ENCODE peak calls at places on chromosomes 2 and 18, in six cellular contexts. D, N, T, S, J and A are unnamed samples.
A peak's percentile ranks its signal among the peaks of the same experiment; 100 is the strongest.

GRCh38 chr2:202069189-202070050 is 3.6 kb upstream of the KIAA2012 start:
- DNase-seq in J (no peak), T (no peak), N (no peak), D (no peak), S (no peak), A (no peak)

GRCh38 chr2:33363599-33364300 is 112.7 kb upstream of the RASGRP3 start:
- DNase-seq in S (no peak), N (no peak), J (no peak), T (no peak), D (no peak), A (no peak)

GRCh38 chr2:159010340-159010739 is 41.9 kb downstream of the TANC1 start:
- DNase-seq in T (no peak), N (peak; percentile 41), S (no peak), J (no peak), D (peak; percentile 18), A (no peak)

GRCh38 chr2:8457620-8458255 is 224.1 kb upstream of the ID2 start:
- DNase-seq in N (no peak), S (no peak), T (no peak), J (no peak), D (no peak), A (no peak)

GRCh38 chr18:35968278-35968880 is 4.1 kb upstream of the RMP24 start:
- DNase-seq in N (no peak), D (no peak), T (no peak), S (no peak), J (no peak), A (no peak)

GRCh38 chr2:164447660-164448059 is 173.6 kb downstream of the GRB14 start:
- DNase-seq in S (no peak), J (no peak), N (no peak), D (no peak), T (no peak), A (no peak)

GRCh38 chr2:178205853-178206516 is 11.7 kb downstream of the OSBPL6 start:
- DNase-seq in N (no peak), T (no peak), S (no peak), J (no peak), D (no peak), A (no peak)

GRCh38 chr2:240670950-240671349 is 11.7 kb downstream of the AQP12B start:
- DNase-seq in J (no peak), D (no peak), T (no peak), S (no peak), N (no peak), A (no peak)

GRCh38 chr18:36809590-36810381 is 19.0 kb downstream of the TPGS2 start:
- DNase-seq in N (peak; percentile 67), T (no peak), J (no peak), S (peak; percentile 51), D (peak; percentile 56), A (peak; percentile 11)

DNA sequence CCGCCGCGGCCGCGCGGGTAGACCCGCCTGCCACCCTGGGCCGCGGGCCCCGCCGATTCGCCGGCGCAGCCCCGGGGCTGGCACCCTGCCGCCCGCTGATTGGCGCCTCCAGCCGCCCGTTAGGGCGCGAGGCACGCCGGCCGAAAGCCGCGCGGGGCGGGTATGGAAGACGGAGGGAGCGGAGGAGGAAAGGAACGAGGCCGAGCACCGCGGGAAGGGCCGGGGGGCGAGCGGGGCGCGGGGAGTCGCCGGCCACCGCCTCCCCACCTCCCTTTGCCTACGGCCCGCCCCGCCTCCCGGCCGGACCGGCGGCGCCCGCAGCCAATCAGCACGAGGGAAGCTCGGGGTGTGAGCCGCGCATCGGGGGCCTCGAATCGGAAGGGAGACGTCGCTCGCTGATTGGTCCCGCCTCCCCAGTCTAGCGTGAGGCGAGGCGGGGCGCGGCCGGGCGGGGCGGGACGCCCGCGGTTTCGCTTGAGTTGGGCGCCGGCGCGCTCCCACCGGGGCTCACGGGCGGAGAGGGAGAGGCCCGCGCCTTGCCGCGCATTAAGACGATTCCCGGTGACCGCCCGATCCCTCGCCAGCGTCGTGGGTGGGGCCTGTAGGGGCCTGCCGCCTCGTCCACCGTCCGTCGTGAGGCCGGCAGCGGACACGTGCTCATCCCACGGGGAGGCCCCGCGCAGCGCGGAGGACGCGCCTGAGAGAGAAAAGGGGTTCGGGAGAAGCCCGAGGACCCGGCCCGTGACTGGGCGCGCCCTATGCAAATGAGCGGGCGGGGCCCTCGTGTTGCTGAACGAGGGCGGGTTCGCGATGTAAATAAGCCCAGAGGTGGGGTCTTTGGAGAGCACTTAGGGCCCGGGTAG is 616 bp upstream of the SMAD2 start:
- DNase-seq in D (peak; percentile 91), S (peak; percentile 98), J (peak; percentile 84), N (peak; percentile 98), T (peak; percentile 99), A (peak; percentile 97)
- H3K4me1 ChIP-seq in D (peaks cover 46% of the 10 kb centered on the region), S (peaks cover 20% of the 10 kb centered on the region), J (peaks cover 20% of the 10 kb centered on the region), N (peaks cover 26% of the 10 kb centered on the region), T (peaks cover 43% of the 10 kb centered on the region), A (no peaks in the 10 kb centered on the region)

DNA sequence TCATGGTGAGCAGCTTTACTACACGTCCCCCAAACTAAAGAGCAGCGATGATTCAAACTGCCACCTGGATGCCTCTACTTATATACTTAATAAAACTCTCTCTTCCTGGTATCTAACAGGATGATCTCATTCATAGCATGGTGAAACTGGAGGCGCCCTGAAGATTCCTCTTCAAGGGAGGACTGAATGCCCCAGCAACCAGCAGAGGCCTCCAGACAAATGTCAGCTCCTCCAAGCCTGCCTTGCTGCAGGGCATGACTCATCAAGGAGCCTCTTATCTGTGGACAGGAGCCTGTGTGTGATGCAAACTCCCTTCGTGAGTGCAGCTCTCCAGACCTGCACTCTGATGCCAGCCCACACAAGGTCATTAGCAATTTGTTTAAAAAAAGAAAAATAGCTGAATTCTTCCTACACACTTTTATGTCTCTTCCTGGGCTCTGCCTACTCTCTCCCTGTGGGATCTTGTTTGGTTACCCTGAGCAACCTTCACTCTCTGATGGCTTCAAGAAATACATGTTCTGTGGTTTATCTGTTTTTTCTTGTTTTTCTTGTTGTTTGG is 30.2 kb downstream of the LONRF2 start:
- DNase-seq in T (no peak), N (peak; percentile 96), S (peak; percentile 85), D (peak; percentile 14), J (no peak), A (peak; percentile 71)
- TF ChIP-seq POLR2A in T (no peak), N (peak; percentile 71), S (no peak), D (no peak), J (no peak), A (no peak)

GRCh38 chr2:220432645-220433044 is 805.2 kb downstream of the SLC4A3 start:
- DNase-seq in N (no peak), S (no peak), J (no peak), T (no peak), D (no peak), A (no peak)

GRCh38 chr2:220437938-220438337 is 810.5 kb downstream of the SLC4A3 start:
- DNase-seq in N (no peak), T (no peak), D (no peak), J (no peak), S (no peak), A (no peak)

DNA sequence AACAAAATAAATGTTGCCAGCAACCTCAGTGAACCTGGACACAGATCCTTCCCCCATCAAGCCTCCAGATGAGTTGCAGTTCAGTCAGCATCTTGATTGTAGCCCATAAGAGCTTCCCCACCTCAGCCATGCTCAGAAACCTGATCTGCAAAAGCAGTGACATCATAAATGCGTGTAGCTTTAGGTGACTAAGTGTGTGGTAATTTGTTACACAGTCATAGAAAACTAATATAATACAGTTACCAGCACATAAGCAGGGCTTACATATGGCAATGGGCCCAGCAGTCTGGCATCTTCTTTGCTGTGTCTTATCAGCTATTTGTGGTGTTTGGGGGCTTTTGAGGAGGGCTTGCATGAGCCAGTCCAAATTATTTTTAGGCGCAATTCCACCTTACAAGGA is 806.9 kb downstream of the SLC4A3 start:
- DNase-seq in S (no peak), J (no peak), N (no peak), T (no peak), D (no peak), A (no peak)
- H3K4me3 ChIP-seq in S (no peak overlapping the region), J (no peak overlapping the region), N (no peak overlapping the region), T (no peak overlapping the region), D (no peak overlapping the region), A (no peak overlapping the region)

DNA sequence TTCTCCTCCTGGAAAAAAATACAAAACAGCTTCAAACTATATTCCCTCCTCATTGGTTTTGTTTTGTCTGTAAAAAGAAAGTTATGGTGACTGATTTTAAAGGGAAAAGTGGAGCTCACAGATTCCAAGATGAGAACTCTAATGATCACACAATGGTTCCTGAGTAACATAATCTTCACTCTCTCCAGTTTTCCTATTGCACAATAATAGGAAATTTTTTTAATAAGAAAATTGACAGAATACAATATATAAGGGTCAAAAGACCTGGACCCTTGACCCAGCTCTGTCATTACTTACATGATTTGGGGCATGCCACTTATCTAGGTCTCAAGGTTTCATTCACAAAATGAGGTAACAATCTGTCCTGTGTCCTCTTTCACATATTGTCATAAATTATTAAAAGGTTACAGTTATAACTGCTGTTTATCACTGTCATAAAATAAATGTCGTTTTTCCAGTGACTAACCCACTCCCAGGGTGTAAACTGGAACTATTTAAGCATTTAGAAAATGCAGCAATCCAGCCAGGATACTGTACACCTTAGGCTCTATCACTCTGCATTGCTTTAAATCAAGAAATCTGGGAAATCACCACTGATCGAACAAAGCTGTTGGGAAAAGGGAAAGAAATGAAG is 4.1 kb downstream of the MGAT4A start:
- DNase-seq in T (no peak), D (no peak), S (no peak), J (no peak), N (no peak), A (no peak)
- H3K4me1 ChIP-seq in T (peaks cover 48% of the 10 kb centered on the region), D (peaks cover 68% of the 10 kb centered on the region), S (no peaks in the 10 kb centered on the region), J (peaks cover 9% of the 10 kb centered on the region), N (peaks cover 24% of the 10 kb centered on the region), A (no peaks in the 10 kb centered on the region)

GRCh38 chr2:101689120-101689827 is 8.2 kb upstream of the MAP4K4 start:
- DNase-seq in S (no peak), D (no peak), J (no peak), T (no peak), N (no peak), A (no peak)
- TF ChIP-seq POLR2A in S (no peak), D (no peak), J (no peak), T (no peak), N (no peak), A (no peak)

GRCh38 chr2:14634885-14635871 is 2.7 kb downstream of the LRATD1 start:
- DNase-seq in J (no peak), S (peak; percentile 86), D (no peak), T (peak; percentile 82), N (peak; percentile 78), A (peak; percentile 87)
- H3K4me3 ChIP-seq in J (peak overlapping the region; percentile 68), S (peak overlapping the region; percentile 74), D (no peak overlapping the region), T (peak overlapping the region; percentile 34), N (no peak overlapping the region), A (peak overlapping the region; percentile 50)

GRCh38 chr2:3532941-3533340 is 13.6 kb upstream of the ADI1 start:
- DNase-seq in D (no peak), J (no peak), S (no peak), T (no peak), N (no peak), A (no peak)
- H3K4me1 ChIP-seq in D (peaks cover 26% of the 10 kb centered on the region), J (peaks cover 14% of the 10 kb centered on the region), S (peaks cover 5% of the 10 kb centered on the region), T (peaks cover 33% of the 10 kb centered on the region), N (peaks cover 21% of the 10 kb centered on the region), A (peaks cover 10% of the 10 kb centered on the region)